ENCODE peak calls at places on chromosomes 16 and 17, in six cellular contexts. Z is heart right ventricle, M is RPMI7951, P is hypothalamus, H is AG08396, T is neural progenitor cell. D is an unnamed sample.

GRCh38 chr16:9992441-9992840 is 189.8 kb downstream of the GRIN2A start:
- DNase-seq in H (no peak), P (no peak), T (no peak), M (no peak), Z (no peak), D (no peak)

GRCh38 chr17:49845210-49845782 is 2.6 kb downstream of the TAC4 start:
- DNase-seq in Z (peak; percentile 85), P (no peak), H (no peak), M (no peak), T (no peak), D (no peak)

GRCh38 chr17:45098081-45098868 is 34.0 kb downstream of the PLCD3 start:
- DNase-seq in P (no peak), T (no peak), Z (no peak), H (no peak), M (no peak), D (peak; percentile 91)

GRCh38 chr17:66466933-66467367 is 164.5 kb downstream of the PRKCA start:
- DNase-seq in H (peak; percentile 86), Z (no peak), M (peak; percentile 98), P (no peak), T (no peak), D (no peak)

GRCh38 chr17:82930043-82930923 is 90.5 kb upstream of the ZNF750 start:
- DNase-seq in P (no peak), T (no peak), Z (no peak), H (no peak), M (no peak), D (no peak)

GRCh38 chr17:39527220-39527813 is 66.0 kb downstream of the CDK12 start:
- DNase-seq in T (peak; percentile 39), Z (no peak), H (no peak), M (peak; percentile 10), P (no peak), D (peak; percentile 70)

GRCh38 chr17:45171338-45172231 is 9.9 kb downstream of the HEXIM2 start:
- DNase-seq in P (no peak), T (peak; percentile 79), H (no peak), Z (peak; percentile 20), M (peak; percentile 48), D (no peak)

GRCh38 chr16:86774931-86775330 is 196.6 kb downstream of the FOXL1 start:
- DNase-seq in Z (no peak), T (no peak), M (no peak), P (no peak), H (no peak), D (no peak)

GRCh38 chr16:73457851-73458250 is 409.9 kb upstream of the ZFHX3 start:
- DNase-seq in P (no peak), H (no peak), T (no peak), Z (no peak), M (no peak), D (no peak)

GRCh38 chr16:56832768-56833167 is 32.2 kb upstream of the SLC12A3 start:
- DNase-seq in M (no peak), T (no peak), P (no peak), Z (no peak), H (no peak), D (no peak)

GRCh38 chr17:42009170-42009569 is 8.1 kb downstream of the DNAJC7 start:
- DNase-seq in M (no peak), Z (no peak), P (no peak), T (peak; percentile 28), H (no peak), D (no peak)

GRCh38 chr17:2392252-2393183 is 8.3 kb downstream of the MNT start:
- DNase-seq in H (peak; percentile 96), P (peak; percentile 80), Z (peak; percentile 96), M (peak; percentile 91), T (peak; percentile 98), D (peak; percentile 74)

GRCh38 chr17:81160306-81160705 is 5.0 kb upstream of the PVALEF start:
- DNase-seq in H (no peak), P (no peak), T (no peak), Z (peak; percentile 64), M (no peak), D (no peak)